ENCODE peak calls at places on chromosomes 12 and 14, in five cellular contexts. One of them, this sample, is unnamed.

GRCh38 chr12:24586293-24586692 is 362.6 kb downstream of the BCAT1 start:
- DNase-seq in body of pancreas: no peak
- DNase-seq in GM23338: no peak
- DNase-seq in D721Med: no peak
- DNase-seq in GM12865: no peak
- DNase-seq in this sample: no peak

GRCh38 chr14:58244556-58245387 is at the start of gene PSMA3:
- DNase-seq in D721Med: peak
- DNase-seq in body of pancreas: peak
- DNase-seq in GM12865: peak
- DNase-seq in GM23338: peak
- DNase-seq in this sample: peak

GRCh38 chr14:96617635-96618034 is 115.5 kb downstream of the PAPOLA start:
- DNase-seq in D721Med: no peak
- DNase-seq in body of pancreas: no peak
- DNase-seq in GM23338: no peak
- DNase-seq in GM12865: no peak
- DNase-seq in this sample: no peak

GRCh38 chr14:50232276-50232642 is 881 bp upstream of the SOS2 start:
- DNase-seq in D721Med: no peak
- DNase-seq in GM23338: peak
- DNase-seq in GM12865: no peak
- DNase-seq in body of pancreas: no peak
- DNase-seq in this sample: no peak

GRCh38 chr12:69987453-69988102 is 162.6 kb downstream of the MYRFL start:
- DNase-seq in body of pancreas: peak
- DNase-seq in D721Med: no peak
- DNase-seq in GM12865: no peak
- DNase-seq in GM23338: no peak
- DNase-seq in this sample: no peak

GRCh38 chr14:93007225-93007997 is 84.5 kb downstream of the CHGA start:
- DNase-seq in GM12865: peak
- DNase-seq in GM23338: no peak
- DNase-seq in D721Med: no peak
- DNase-seq in body of pancreas: peak
- DNase-seq in this sample: no peak

GRCh38 chr12:115872919-115873357 is 404.6 kb downstream of the MED13L start:
- DNase-seq in GM23338: peak
- DNase-seq in GM12865: peak
- DNase-seq in body of pancreas: peak
- DNase-seq in D721Med: no peak
- DNase-seq in this sample: no peak

GRCh38 chr14:55249423-55249822 is 21.8 kb upstream of the FBXO34 start:
- DNase-seq in GM23338: no peak
- DNase-seq in GM12865: no peak
- DNase-seq in body of pancreas: no peak
- DNase-seq in D721Med: no peak
- DNase-seq in this sample: no peak

GRCh38 chr12:99605-100004 is 33.0 kb downstream of the IQSEC3 start:
- DNase-seq in GM23338: peak
- DNase-seq in body of pancreas: no peak
- DNase-seq in GM12865: no peak
- DNase-seq in D721Med: no peak
- DNase-seq in this sample: no peak

GRCh38 chr12:115485503-115485902 is 792.0 kb downstream of the MED13L start:
- DNase-seq in GM12865: peak
- DNase-seq in D721Med: no peak
- DNase-seq in body of pancreas: no peak
- DNase-seq in GM23338: no peak
- DNase-seq in this sample: no peak

GRCh38 chr12:64767495-64767894 is 8.3 kb upstream of the GNS start:
- DNase-seq in body of pancreas: no peak
- DNase-seq in GM23338: no peak
- DNase-seq in D721Med: no peak
- DNase-seq in GM12865: no peak
- DNase-seq in this sample: no peak

GRCh38 chr14:58732387-58732786 is 94.6 kb downstream of the DACT1 start:
- DNase-seq in GM23338: no peak
- DNase-seq in GM12865: peak
- DNase-seq in D721Med: no peak
- DNase-seq in body of pancreas: no peak
- DNase-seq in this sample: no peak

GRCh38 chr12:52634266-52635056 is 16.1 kb upstream of the KRT73 start:
- DNase-seq in GM23338: no peak
- DNase-seq in GM12865: no peak
- DNase-seq in body of pancreas: peak
- DNase-seq in D721Med: no peak
- DNase-seq in this sample: no peak

GRCh38 chr12:113794774-113795173 is 171.4 kb downstream of the RBM19 start:
- DNase-seq in GM12865: no peak
- DNase-seq in GM23338: no peak
- DNase-seq in D721Med: no peak
- DNase-seq in body of pancreas: no peak
- DNase-seq in this sample: no peak

DNA sequence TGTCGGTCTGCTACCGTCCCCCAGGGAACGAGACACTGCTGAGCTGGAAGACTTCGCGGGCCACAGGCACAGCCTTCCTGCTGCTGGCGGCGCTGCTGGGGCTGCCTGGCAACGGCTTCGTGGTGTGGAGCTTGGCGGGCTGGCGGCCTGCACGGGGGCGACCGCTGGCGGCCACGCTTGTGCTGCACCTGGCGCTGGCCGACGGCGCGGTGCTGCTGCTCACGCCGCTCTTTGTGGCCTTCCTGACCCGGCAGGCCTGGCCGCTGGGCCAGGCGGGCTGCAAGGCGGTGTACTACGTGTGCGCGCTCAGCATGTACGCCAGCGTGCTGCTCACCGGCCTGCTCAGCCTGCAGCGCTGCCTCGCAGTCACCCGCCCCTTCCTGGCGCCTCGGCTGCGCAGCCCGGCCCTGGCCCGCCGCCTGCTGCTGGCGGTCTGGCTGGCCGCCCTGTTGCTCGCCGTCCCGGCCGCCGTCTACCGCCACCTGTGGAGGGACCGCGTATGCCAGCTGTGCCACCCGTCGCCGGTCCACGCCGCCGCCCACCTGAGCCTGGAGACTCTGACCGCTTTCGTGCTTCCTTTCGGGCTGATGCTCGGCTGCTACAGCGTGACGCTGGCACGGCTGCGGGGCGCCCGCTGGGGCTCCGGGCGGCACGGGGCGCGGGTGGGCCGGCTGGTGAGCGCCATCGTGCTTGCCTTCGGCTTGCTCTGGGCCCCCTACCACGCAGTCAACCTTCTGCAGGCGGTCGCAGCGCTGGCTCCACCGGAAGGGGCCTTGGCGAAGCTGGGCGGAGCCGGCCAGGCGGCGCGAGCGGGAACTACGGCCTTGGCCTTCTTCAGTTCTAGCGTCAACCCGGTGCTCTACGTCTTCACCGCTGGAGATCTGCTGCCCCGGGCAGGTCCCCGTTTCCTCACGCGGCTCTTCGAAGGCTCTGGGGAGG is at the start of gene LTB4R:
- DNase-seq in GM12865: peak
- DNase-seq in D721Med: no peak
- DNase-seq in GM23338: peak
- DNase-seq in body of pancreas: peak
- DNase-seq in this sample: peak
- TF ChIP-seq CTCF in GM12865: peak
- TF ChIP-seq CTCF in D721Med: no peak
- TF ChIP-seq CTCF in GM23338: no peak
- TF ChIP-seq CTCF in body of pancreas: peak
- TF ChIP-seq CTCF in this sample: peak

GRCh38 chr14:68943107-68943506 is 36.0 kb downstream of the ACTN1 start:
- DNase-seq in GM23338: no peak
- DNase-seq in body of pancreas: peak
- DNase-seq in GM12865: no peak
- DNase-seq in D721Med: no peak
- DNase-seq in this sample: no peak

GRCh38 chr14:68942281-68943035 is 36.6 kb downstream of the ACTN1 start:
- DNase-seq in GM23338: no peak
- DNase-seq in body of pancreas: no peak
- DNase-seq in GM12865: no peak
- DNase-seq in D721Med: no peak
- DNase-seq in this sample: no peak

GRCh38 chr14:68939893-68940613 is 39.0 kb downstream of the ACTN1 start:
- DNase-seq in GM23338: peak
- DNase-seq in D721Med: no peak
- DNase-seq in body of pancreas: peak
- DNase-seq in GM12865: no peak
- DNase-seq in this sample: no peak

GRCh38 chr14:68940614-68941185 is 38.4 kb downstream of the ACTN1 start:
- DNase-seq in GM23338: no peak
- DNase-seq in body of pancreas: no peak
- DNase-seq in GM12865: no peak
- DNase-seq in D721Med: no peak
- DNase-seq in this sample: no peak

DNA sequence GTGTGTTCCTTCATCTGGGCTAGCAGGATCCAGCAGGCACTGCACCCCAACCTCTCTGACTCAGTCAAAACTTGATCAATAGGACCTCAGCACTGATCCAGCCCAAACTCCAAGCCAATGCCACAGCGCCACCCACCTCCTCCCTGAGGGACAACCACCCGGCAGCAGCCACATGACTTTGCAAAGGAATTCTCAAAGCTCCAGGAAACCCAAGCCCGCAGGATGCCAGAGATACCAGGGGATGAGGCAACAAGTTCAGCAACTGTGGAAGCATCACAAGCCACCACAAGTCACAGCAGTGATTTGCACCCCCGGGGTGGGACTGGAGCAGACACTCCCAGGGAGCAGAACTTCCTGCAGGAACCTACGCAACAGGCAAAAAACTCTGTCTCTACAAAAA is 37.3 kb downstream of the ACTN1 start:
- DNase-seq in body of pancreas: peak
- DNase-seq in D721Med: no peak
- DNase-seq in GM23338: peak
- DNase-seq in GM12865: no peak
- DNase-seq in this sample: no peak
- TF ChIP-seq CTCF in body of pancreas: peak
- TF ChIP-seq CTCF in D721Med: no peak
- TF ChIP-seq CTCF in GM23338: peak
- TF ChIP-seq CTCF in GM12865: peak
- TF ChIP-seq CTCF in this sample: no peak

GRCh38 chr14:88233915-88234314 is 89.2 kb downstream of the KCNK10 start:
- DNase-seq in D721Med: no peak
- DNase-seq in GM23338: peak
- DNase-seq in GM12865: peak
- DNase-seq in body of pancreas: no peak
- DNase-seq in this sample: no peak
- TF ChIP-seq CTCF in D721Med: peak
- TF ChIP-seq CTCF in GM23338: peak
- TF ChIP-seq CTCF in GM12865: peak
- TF ChIP-seq CTCF in body of pancreas: no peak
- TF ChIP-seq CTCF in this sample: peak

GRCh38 chr12:94849411-94849976 is 154.0 kb downstream of the NDUFA12 start:
- DNase-seq in body of pancreas: no peak
- DNase-seq in GM12865: no peak
- DNase-seq in D721Med: no peak
- DNase-seq in GM23338: peak
- DNase-seq in this sample: no peak
- TF ChIP-seq CTCF in body of pancreas: no peak
- TF ChIP-seq CTCF in GM12865: no peak
- TF ChIP-seq CTCF in D721Med: no peak
- TF ChIP-seq CTCF in GM23338: peak
- TF ChIP-seq CTCF in this sample: no peak

DNA sequence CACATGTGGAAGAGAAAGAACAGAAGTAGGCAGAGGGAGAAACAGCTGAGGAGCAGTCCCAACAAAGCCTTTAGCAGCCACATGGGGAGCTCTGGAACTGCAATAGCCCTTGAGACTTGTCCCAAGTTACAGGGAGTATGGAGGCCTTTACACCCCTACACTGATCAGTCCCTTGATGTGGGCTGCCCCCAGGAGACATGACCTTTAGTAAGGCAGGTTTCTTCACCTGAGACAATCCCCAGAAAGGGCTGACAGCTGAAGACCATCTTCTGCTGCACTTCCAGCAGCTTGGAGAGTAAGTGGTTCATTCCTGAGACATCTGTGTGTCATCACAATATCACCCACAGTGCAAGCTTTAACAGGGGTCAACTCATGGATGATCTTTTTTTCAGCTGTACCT is 8.6 kb upstream of the SNAPC1 start:
- DNase-seq in body of pancreas: no peak
- DNase-seq in GM12865: peak
- DNase-seq in D721Med: no peak
- DNase-seq in GM23338: peak
- DNase-seq in this sample: no peak
- TF ChIP-seq CTCF in body of pancreas: no peak
- TF ChIP-seq CTCF in GM12865: peak
- TF ChIP-seq CTCF in D721Med: no peak
- TF ChIP-seq CTCF in GM23338: peak
- TF ChIP-seq CTCF in this sample: no peak

GRCh38 chr14:91059576-91060471 is 617 bp downstream of the RPS6KA5 start:
- DNase-seq in GM12865: peak
- DNase-seq in body of pancreas: peak
- DNase-seq in D721Med: no peak
- DNase-seq in GM23338: peak
- DNase-seq in this sample: peak
- TF ChIP-seq CTCF in GM12865: peak
- TF ChIP-seq CTCF in body of pancreas: peak
- TF ChIP-seq CTCF in D721Med: no peak
- TF ChIP-seq CTCF in GM23338: no peak
- TF ChIP-seq CTCF in this sample: peak

DNA sequence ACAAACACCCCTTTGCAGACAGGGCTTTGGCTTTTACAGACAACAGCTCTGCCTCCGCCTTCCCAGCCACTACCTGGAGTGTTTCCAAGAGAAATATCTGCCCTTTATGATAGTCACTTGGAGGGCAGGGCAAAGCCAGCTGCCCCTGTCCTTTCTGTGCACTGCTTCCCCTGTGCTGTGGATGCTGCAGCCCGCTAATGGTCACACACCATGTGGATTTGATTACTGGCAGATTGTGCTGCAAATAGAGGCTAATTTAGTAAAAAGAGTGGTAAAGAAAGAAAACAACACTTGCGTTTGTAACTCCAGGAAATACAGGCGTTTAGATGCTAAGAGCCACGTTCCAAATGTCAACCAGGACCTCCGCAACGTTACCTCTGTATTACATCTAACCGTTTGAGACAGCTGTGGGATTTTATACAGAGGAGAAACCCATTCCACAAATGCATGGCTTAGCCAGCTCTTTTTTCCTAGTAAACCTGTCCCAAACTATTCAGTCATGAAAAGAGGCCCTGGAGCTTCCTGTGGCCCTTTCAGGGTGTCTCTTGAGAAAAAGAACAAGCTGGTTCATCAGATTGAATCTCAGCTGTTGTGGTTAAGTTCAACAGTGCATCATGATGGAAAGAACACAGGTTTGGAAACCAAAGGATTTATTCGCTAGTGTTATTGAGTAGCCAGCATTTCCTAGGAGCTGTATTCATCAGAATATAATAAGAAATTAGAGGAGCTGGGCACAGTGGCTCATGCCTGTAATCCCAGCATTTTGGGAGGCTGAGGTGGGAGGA is 30.1 kb upstream of the PWP1 start:
- DNase-seq in body of pancreas: no peak
- DNase-seq in GM23338: no peak
- DNase-seq in GM12865: no peak
- DNase-seq in D721Med: no peak
- DNase-seq in this sample: no peak
- TF ChIP-seq CTCF in body of pancreas: no peak
- TF ChIP-seq CTCF in GM23338: no peak
- TF ChIP-seq CTCF in GM12865: no peak
- TF ChIP-seq CTCF in D721Med: no peak
- TF ChIP-seq CTCF in this sample: no peak

GRCh38 chr12:132554857-132555630 is 55.3 kb downstream of the LRCOL1 start:
- DNase-seq in D721Med: no peak
- DNase-seq in GM23338: peak
- DNase-seq in body of pancreas: peak
- DNase-seq in GM12865: no peak
- DNase-seq in this sample: no peak
- TF ChIP-seq CTCF in D721Med: peak
- TF ChIP-seq CTCF in GM23338: peak
- TF ChIP-seq CTCF in body of pancreas: peak
- TF ChIP-seq CTCF in GM12865: peak
- TF ChIP-seq CTCF in this sample: no peak